ENCODE peak calls at places on chromosomes 12 and 14, in five cellular contexts. T, B, C, W and D are unnamed samples.

GRCh38 chr12:127964717-127965116 is 302.3 kb upstream of the TMEM132C start:
- DNase-seq in T (no peak), B (peak; percentile 77), C (no peak), W (no peak), D (no peak)

GRCh38 chr14:49972840-49973239 is 80.0 kb downstream of the ARF6 start:
- DNase-seq in T (peak; percentile 60), B (peak; percentile 93), C (peak; percentile 36), W (no peak), D (peak; percentile 72)

GRCh38 chr12:52634266-52635056 is 16.1 kb upstream of the KRT73 start:
- DNase-seq in T (no peak), B (no peak), C (peak; percentile 73), W (no peak), D (no peak)

GRCh38 chr14:95267306-95267705 is 52.4 kb downstream of the CLMN start:
- DNase-seq in T (no peak), B (no peak), C (no peak), W (no peak), D (no peak)

GRCh38 chr14:80077262-80077661 is 134.0 kb downstream of the DIO2 start:
- DNase-seq in T (peak; percentile 23), B (peak; percentile 12), C (no peak), W (peak; percentile 44), D (no peak)

GRCh38 chr14:69776875-69777453 is 10.0 kb downstream of the SRSF5 start:
- DNase-seq in T (no peak), B (no peak), C (no peak), W (no peak), D (no peak)

GRCh38 chr12:112116232-112117060 is 7.9 kb upstream of the NAA25 start:
- DNase-seq in T (no peak), B (peak; percentile 87), C (peak; percentile 69), W (no peak), D (no peak)

GRCh38 chr12:14716848-14717444 is 20.5 kb upstream of the GUCY2C start:
- DNase-seq in T (no peak), B (peak; percentile 47), C (peak; percentile 38), W (no peak), D (no peak)

GRCh38 chr14:36661506-36662257 is at the start of gene PAX9:
- DNase-seq in T (no peak), B (peak; percentile 34), C (peak; percentile 78), W (peak; percentile 8), D (peak; percentile 39)

GRCh38 chr12:6827982-6828670 is at the start of gene P3H3:
- DNase-seq in T (no peak), B (peak; percentile 15), C (no peak), W (no peak), D (no peak)

GRCh38 chr12:321606-322326 is 59.1 kb upstream of the SLC6A13 start:
- DNase-seq in T (no peak), B (no peak), C (no peak), W (no peak), D (no peak)

GRCh38 chr14:95184413-95184790 is 27.1 kb upstream of the DICER1 start:
- DNase-seq in T (no peak), B (no peak), C (no peak), W (no peak), D (no peak)

DNA sequence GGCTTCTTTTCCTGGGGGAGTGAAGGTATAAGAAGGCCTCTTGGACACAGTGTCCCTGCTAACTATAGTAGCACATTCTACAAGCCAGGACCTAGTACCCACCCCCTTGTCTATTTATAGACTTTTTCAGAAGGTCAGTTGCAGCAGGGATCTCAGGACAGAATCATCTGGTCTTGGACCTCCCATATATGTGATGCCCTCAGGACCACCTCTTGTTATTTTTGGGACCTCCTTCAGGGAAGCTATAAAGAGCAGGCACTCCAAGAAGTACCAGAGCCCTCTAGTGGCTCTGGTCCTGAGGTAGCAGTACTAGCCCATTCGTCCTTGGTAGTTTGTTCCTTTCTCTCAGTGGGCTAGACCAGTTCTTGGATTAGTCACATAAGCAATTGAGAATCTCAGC is 4.3 kb downstream of the COQ10A start:
- DNase-seq in T (no peak), B (peak; percentile 18), C (no peak), W (no peak), D (no peak)
- H3K4me3 ChIP-seq in T (no peak overlapping the region), B (no peak overlapping the region), C (no peak overlapping the region), W (no peak overlapping the region), D (no peak overlapping the region)

DNA sequence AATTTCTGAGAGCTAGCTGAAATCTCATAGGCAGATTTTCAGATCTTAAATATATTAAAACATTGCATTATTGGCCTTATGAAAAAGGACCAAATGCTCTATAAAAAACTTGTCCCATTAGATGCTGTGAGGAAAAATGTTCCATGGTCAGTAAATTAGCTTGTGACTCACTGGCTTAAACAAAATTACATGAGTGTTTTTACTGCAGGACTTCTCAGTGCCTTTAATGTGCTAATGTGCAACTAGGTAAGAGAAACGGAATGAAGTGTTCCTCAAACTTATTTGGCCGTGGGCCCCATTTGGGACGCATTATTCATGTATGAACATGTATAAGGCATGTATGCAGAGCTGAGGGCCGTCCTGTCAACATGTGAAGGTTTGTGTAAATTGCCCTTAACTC is 41.7 kb downstream of the MYRFL start:
- DNase-seq in T (no peak), B (no peak), C (no peak), W (no peak), D (no peak)
- H3K4me3 ChIP-seq in T (no peak overlapping the region), B (no peak overlapping the region), C (no peak overlapping the region), W (no peak overlapping the region), D (no peak overlapping the region)

GRCh38 chr14:76268013-76268376 is 107.9 kb upstream of the ESRRB start:
- DNase-seq in T (no peak), B (no peak), C (no peak), W (no peak), D (no peak)

GRCh38 chr14:76264384-76264783 is 111.6 kb upstream of the ESRRB start:
- DNase-seq in T (no peak), B (no peak), C (no peak), W (no peak), D (no peak)

GRCh38 chr14:76268700-76269099 is 107.2 kb upstream of the ESRRB start:
- DNase-seq in T (no peak), B (no peak), C (no peak), W (no peak), D (no peak)

GRCh38 chr14:76271371-76271770 is 104.6 kb upstream of the ESRRB start:
- DNase-seq in T (no peak), B (no peak), C (no peak), W (no peak), D (no peak)

GRCh38 chr14:76267322-76268012 is 108.5 kb upstream of the ESRRB start:
- DNase-seq in T (no peak), B (peak; percentile 19), C (peak; percentile 45), W (no peak), D (no peak)
- H3K4me3 ChIP-seq in T (peak overlapping the region; percentile 59), B (peak overlapping the region; percentile 55), C (peak overlapping the region; percentile 46), W (peak overlapping the region; percentile 45), D (peak overlapping the region; percentile 44)

GRCh38 chr14:71449316-71450055 is 482.7 kb upstream of the RGS6 start:
- DNase-seq in T (no peak), B (no peak), C (no peak), W (no peak), D (no peak)
- H3K4me3 ChIP-seq in T (no peak overlapping the region), B (no peak overlapping the region), C (no peak overlapping the region), W (no peak overlapping the region), D (no peak overlapping the region)